ENCODE peak calls at places on chromosome 1, in four cellular contexts. One of them, this sample, is unnamed. For H3K4me1, the result is how much of the 10 kb centered on the place peaks cover.

GRCh38 chr1:20640183-20640597 is 6.9 kb downstream of the PINK1 start:
- DNase-seq in gastrocnemius medialis: no peak
- DNase-seq in mammary epithelial cell: peak
- DNase-seq in Peyer's patch: peak
- DNase-seq in this sample: no peak

GRCh38 chr1:232057217-232057895 is 430.8 kb downstream of the DISC1 start:
- DNase-seq in gastrocnemius medialis: no peak
- DNase-seq in mammary epithelial cell: no peak
- DNase-seq in Peyer's patch: no peak
- DNase-seq in this sample: no peak

GRCh38 chr1:179911812-179912211 is 29.7 kb downstream of the TOR1AIP1 start:
- DNase-seq in gastrocnemius medialis: no peak
- DNase-seq in mammary epithelial cell: no peak
- DNase-seq in Peyer's patch: no peak
- DNase-seq in this sample: no peak

GRCh38 chr1:43435146-43436145 is 18.3 kb downstream of the HYI start:
- DNase-seq in gastrocnemius medialis: peak
- DNase-seq in mammary epithelial cell: no peak
- DNase-seq in Peyer's patch: no peak
- DNase-seq in this sample: peak

GRCh38 chr1:35674111-35674510 is 32.8 kb upstream of the PSMB2 start:
- DNase-seq in gastrocnemius medialis: no peak
- DNase-seq in mammary epithelial cell: no peak
- DNase-seq in Peyer's patch: no peak
- DNase-seq in this sample: no peak

GRCh38 chr1:52328615-52329014 is 37.4 kb downstream of the CC2D1B start:
- DNase-seq in gastrocnemius medialis: no peak
- DNase-seq in mammary epithelial cell: no peak
- DNase-seq in Peyer's patch: no peak
- DNase-seq in this sample: no peak

GRCh38 chr1:10152709-10153284 is 57.6 kb upstream of the KIF1B start:
- DNase-seq in gastrocnemius medialis: peak
- DNase-seq in mammary epithelial cell: peak
- DNase-seq in Peyer's patch: no peak
- DNase-seq in this sample: peak

GRCh38 chr1:224052767-224053166 is 61.1 kb upstream of the FBXO28 start:
- DNase-seq in gastrocnemius medialis: no peak
- DNase-seq in mammary epithelial cell: peak
- DNase-seq in Peyer's patch: no peak
- DNase-seq in this sample: no peak

GRCh38 chr1:35499652-35500176 is 57.5 kb downstream of the KIAA0319L start:
- DNase-seq in gastrocnemius medialis: no peak
- DNase-seq in mammary epithelial cell: no peak
- DNase-seq in Peyer's patch: no peak
- DNase-seq in this sample: no peak

GRCh38 chr1:43221256-43221778 is 48.5 kb upstream of the TMEM125 start:
- DNase-seq in gastrocnemius medialis: no peak
- DNase-seq in mammary epithelial cell: no peak
- DNase-seq in Peyer's patch: peak
- DNase-seq in this sample: no peak

GRCh38 chr1:183841950-183842816 is 37.3 kb downstream of the RGL1 start:
- DNase-seq in gastrocnemius medialis: peak
- DNase-seq in mammary epithelial cell: peak
- DNase-seq in Peyer's patch: no peak
- DNase-seq in this sample: peak

GRCh38 chr1:56133517-56134472 is 445.6 kb downstream of the PLPP3 start:
- DNase-seq in gastrocnemius medialis: no peak
- DNase-seq in mammary epithelial cell: no peak
- DNase-seq in Peyer's patch: no peak
- DNase-seq in this sample: no peak

GRCh38 chr1:5571861-5572401 is 420.3 kb downstream of the NPHP4 start:
- DNase-seq in gastrocnemius medialis: no peak
- DNase-seq in mammary epithelial cell: no peak
- DNase-seq in Peyer's patch: no peak
- DNase-seq in this sample: no peak

GRCh38 chr1:193311226-193311948 is 125.0 kb upstream of the B3GALT2 start:
- DNase-seq in gastrocnemius medialis: no peak
- DNase-seq in mammary epithelial cell: no peak
- DNase-seq in Peyer's patch: no peak
- DNase-seq in this sample: no peak

GRCh38 chr1:53505891-53506290 is 46.7 kb downstream of the DMRTB1 start:
- DNase-seq in gastrocnemius medialis: no peak
- DNase-seq in mammary epithelial cell: no peak
- DNase-seq in Peyer's patch: no peak
- DNase-seq in this sample: peak

GRCh38 chr1:25524568-25525359 is 18.6 kb upstream of the LDLRAP1 start:
- DNase-seq in gastrocnemius medialis: no peak
- DNase-seq in mammary epithelial cell: no peak
- DNase-seq in Peyer's patch: no peak
- DNase-seq in this sample: no peak

GRCh38 chr1:61674221-61674620 is 50.7 kb downstream of the TM2D1 start:
- DNase-seq in gastrocnemius medialis: no peak
- DNase-seq in mammary epithelial cell: no peak
- DNase-seq in Peyer's patch: no peak
- DNase-seq in this sample: no peak

GRCh38 chr1:54709547-54710292 is 5.9 kb upstream of the TTC4 start:
- DNase-seq in gastrocnemius medialis: no peak
- DNase-seq in mammary epithelial cell: no peak
- DNase-seq in Peyer's patch: no peak
- DNase-seq in this sample: no peak

GRCh38 chr1:182191716-182192115 is 130.2 kb upstream of the ZNF648 start:
- DNase-seq in gastrocnemius medialis: no peak
- DNase-seq in mammary epithelial cell: no peak
- DNase-seq in Peyer's patch: no peak
- DNase-seq in this sample: no peak

GRCh38 chr1:68495968-68496679 is 758 bp downstream of the DEPDC1 start:
- DNase-seq in gastrocnemius medialis: no peak
- DNase-seq in mammary epithelial cell: peak
- DNase-seq in Peyer's patch: no peak
- DNase-seq in this sample: no peak

GRCh38 chr1:29236993-29237905 is 927 bp downstream of the PTPRU start:
- DNase-seq in gastrocnemius medialis: peak
- DNase-seq in mammary epithelial cell: peak
- DNase-seq in Peyer's patch: no peak
- DNase-seq in this sample: peak

GRCh38 chr1:61692155-61692783 is 32.7 kb downstream of the TM2D1 start:
- DNase-seq in gastrocnemius medialis: no peak
- DNase-seq in mammary epithelial cell: peak
- DNase-seq in Peyer's patch: no peak
- DNase-seq in this sample: no peak

GRCh38 chr1:52426391-52426790 is 22.0 kb downstream of the PRPF38A start:
- DNase-seq in gastrocnemius medialis: no peak
- DNase-seq in mammary epithelial cell: peak
- DNase-seq in Peyer's patch: no peak
- DNase-seq in this sample: no peak

GRCh38 chr1:173333581-173333980 is 126.5 kb upstream of the TNFSF4 start:
- DNase-seq in gastrocnemius medialis: no peak
- DNase-seq in mammary epithelial cell: no peak
- DNase-seq in Peyer's patch: no peak
- DNase-seq in this sample: no peak

GRCh38 chr1:109279615-109280278 is 3.2 kb downstream of the PSRC1 start:
- DNase-seq in gastrocnemius medialis: no peak
- DNase-seq in mammary epithelial cell: no peak
- DNase-seq in Peyer's patch: no peak
- DNase-seq in this sample: no peak

GRCh38 chr1:167184081-167184480 is 36.6 kb upstream of the POU2F1 start:
- DNase-seq in gastrocnemius medialis: no peak
- DNase-seq in mammary epithelial cell: no peak
- DNase-seq in Peyer's patch: no peak
- DNase-seq in this sample: no peak

GRCh38 chr1:207264663-207265270 is 56.7 kb upstream of the CD55 start:
- DNase-seq in gastrocnemius medialis: no peak
- DNase-seq in mammary epithelial cell: no peak
- DNase-seq in Peyer's patch: no peak
- DNase-seq in this sample: no peak

GRCh38 chr1:40798366-40799310 is 15.1 kb downstream of the KCNQ4 start:
- DNase-seq in gastrocnemius medialis: no peak
- DNase-seq in mammary epithelial cell: no peak
- DNase-seq in Peyer's patch: no peak
- DNase-seq in this sample: no peak
- H3K4me1 ChIP-seq in gastrocnemius medialis: half or more
- H3K4me1 ChIP-seq in mammary epithelial cell: under half
- H3K4me1 ChIP-seq in Peyer's patch: under half
- H3K4me1 ChIP-seq in this sample: half or more

GRCh38 chr1:150971583-150972416 is 2.8 kb downstream of the CERS2 start:
- DNase-seq in gastrocnemius medialis: no peak
- DNase-seq in mammary epithelial cell: no peak
- DNase-seq in Peyer's patch: no peak
- DNase-seq in this sample: no peak
- TF ChIP-seq CTCF in gastrocnemius medialis: no peak
- TF ChIP-seq CTCF in mammary epithelial cell: no peak
- TF ChIP-seq CTCF in Peyer's patch: peak
- TF ChIP-seq CTCF in this sample: no peak

GRCh38 chr1:8121261-8122159 is 95.4 kb upstream of the ERRFI1 start:
- DNase-seq in gastrocnemius medialis: peak
- DNase-seq in mammary epithelial cell: peak
- DNase-seq in Peyer's patch: no peak
- DNase-seq in this sample: no peak
- H3K4me3 ChIP-seq in gastrocnemius medialis: no peak
- H3K4me3 ChIP-seq in mammary epithelial cell: no peak
- H3K4me3 ChIP-seq in Peyer's patch: no peak
- H3K4me3 ChIP-seq in this sample: no peak

GRCh38 chr1:47388548-47389238 is 27.4 kb upstream of the FOXE3 start:
- DNase-seq in gastrocnemius medialis: peak
- DNase-seq in mammary epithelial cell: peak
- DNase-seq in Peyer's patch: peak
- DNase-seq in this sample: peak
- H3K4me1 ChIP-seq in gastrocnemius medialis: under half
- H3K4me1 ChIP-seq in mammary epithelial cell: under half
- H3K4me1 ChIP-seq in Peyer's patch: under half
- H3K4me1 ChIP-seq in this sample: under half

DNA sequence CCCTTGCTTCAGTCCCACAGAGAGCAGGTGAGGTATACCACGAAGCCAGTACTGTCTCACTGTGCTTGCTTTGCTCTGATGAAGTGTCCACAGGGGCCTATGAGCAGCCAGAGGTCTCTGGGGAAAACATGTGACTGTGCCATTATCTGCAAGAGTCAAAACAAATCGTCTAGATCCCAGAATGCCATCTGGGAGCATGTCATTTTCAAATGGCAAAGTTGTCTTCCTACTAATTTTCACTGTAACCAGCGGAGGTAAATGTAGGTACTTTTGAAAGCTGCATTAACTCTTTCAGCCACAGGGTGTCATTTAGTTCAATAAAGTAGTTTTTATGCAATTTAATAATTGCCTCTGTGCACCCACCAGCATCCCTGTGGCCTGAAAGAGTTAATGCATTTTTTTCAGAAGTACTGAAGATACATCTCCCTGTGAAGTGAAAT is 173.6 kb upstream of the SGIP1 start:
- DNase-seq in gastrocnemius medialis: no peak
- DNase-seq in mammary epithelial cell: no peak
- DNase-seq in Peyer's patch: no peak
- DNase-seq in this sample: no peak
- TF ChIP-seq CTCF in gastrocnemius medialis: no peak
- TF ChIP-seq CTCF in mammary epithelial cell: peak
- TF ChIP-seq CTCF in Peyer's patch: no peak
- TF ChIP-seq CTCF in this sample: no peak

DNA sequence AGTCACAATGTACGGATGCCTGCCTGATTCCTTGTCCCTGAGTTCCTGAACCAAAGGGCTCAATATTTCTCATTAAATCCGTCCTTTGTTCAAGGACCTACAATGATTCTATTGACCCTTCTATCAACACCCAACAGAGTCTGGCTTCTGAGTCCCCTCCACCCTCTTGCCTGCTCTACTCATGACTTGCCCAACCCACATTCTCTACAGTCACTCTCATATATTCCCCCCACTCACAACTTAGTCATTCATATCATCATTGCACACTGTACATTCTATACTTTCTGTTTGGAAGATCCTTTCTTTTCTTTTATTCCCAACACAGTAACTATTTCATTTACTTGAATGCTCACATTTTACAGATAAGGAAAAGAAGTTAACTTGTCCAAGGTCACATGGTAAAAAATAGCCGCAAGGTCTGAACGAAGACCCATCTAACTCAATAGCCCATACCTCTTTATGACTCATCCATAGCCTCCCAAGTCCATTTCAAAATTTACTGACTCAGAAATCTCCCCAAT is 3.6 kb downstream of the OTUD7B start:
- DNase-seq in gastrocnemius medialis: no peak
- DNase-seq in mammary epithelial cell: peak
- DNase-seq in Peyer's patch: no peak
- DNase-seq in this sample: no peak
- H3K4me3 ChIP-seq in gastrocnemius medialis: no peak
- H3K4me3 ChIP-seq in mammary epithelial cell: no peak
- H3K4me3 ChIP-seq in Peyer's patch: no peak
- H3K4me3 ChIP-seq in this sample: no peak

GRCh38 chr1:12447301-12447700 is 170.7 kb downstream of the DHRS3 start:
- DNase-seq in gastrocnemius medialis: no peak
- DNase-seq in mammary epithelial cell: no peak
- DNase-seq in Peyer's patch: no peak
- DNase-seq in this sample: no peak

GRCh38 chr1:12446593-12446992 is 171.4 kb downstream of the DHRS3 start:
- DNase-seq in gastrocnemius medialis: no peak
- DNase-seq in mammary epithelial cell: no peak
- DNase-seq in Peyer's patch: no peak
- DNase-seq in this sample: no peak

GRCh38 chr1:12450090-12450764 is 167.8 kb downstream of the DHRS3 start:
- DNase-seq in gastrocnemius medialis: peak
- DNase-seq in mammary epithelial cell: no peak
- DNase-seq in Peyer's patch: no peak
- DNase-seq in this sample: no peak

GRCh38 chr1:12447849-12448312 is 170.1 kb downstream of the DHRS3 start:
- DNase-seq in gastrocnemius medialis: no peak
- DNase-seq in mammary epithelial cell: no peak
- DNase-seq in Peyer's patch: no peak
- DNase-seq in this sample: no peak

GRCh38 chr1:12448746-12449177 is 169.2 kb downstream of the DHRS3 start:
- DNase-seq in gastrocnemius medialis: peak
- DNase-seq in mammary epithelial cell: no peak
- DNase-seq in Peyer's patch: no peak
- DNase-seq in this sample: no peak
- H3K4me1 ChIP-seq in gastrocnemius medialis: half or more
- H3K4me1 ChIP-seq in mammary epithelial cell: under half
- H3K4me1 ChIP-seq in Peyer's patch: under half
- H3K4me1 ChIP-seq in this sample: half or more

GRCh38 chr1:160168016-160168415 is 16.6 kb downstream of the ATP1A4 start:
- DNase-seq in gastrocnemius medialis: no peak
- DNase-seq in mammary epithelial cell: no peak
- DNase-seq in Peyer's patch: no peak
- DNase-seq in this sample: no peak
- TF ChIP-seq CTCF in gastrocnemius medialis: no peak
- TF ChIP-seq CTCF in mammary epithelial cell: no peak
- TF ChIP-seq CTCF in Peyer's patch: no peak
- TF ChIP-seq CTCF in this sample: no peak